ENCODE peak calls at places on chromosome 4, in four cellular contexts. A is K562, R is HepG2, Z is HCT116. I is an unnamed sample. For H3K27me3, the result is how much of the 10 kb centered on the place peaks cover.

GRCh38 chr4:73245955-73246354 is 12.6 kb downstream of the ANKRD17 start:
- DNase-seq in A (peak), R (no peak), Z (no peak), I (no peak)

GRCh38 chr4:113784497-113785254 is 23.1 kb upstream of the CAMK2D start:
- DNase-seq in A (no peak), R (peak), Z (peak), I (no peak)

GRCh38 chr4:54099287-54099958 is 540 bp upstream of the GSX2 start:
- DNase-seq in A (no peak), R (no peak), Z (no peak), I (no peak)

GRCh38 chr4:74039065-74039763 is 725 bp upstream of the CXCL3 start:
- DNase-seq in A (peak), R (no peak), Z (no peak), I (peak)

GRCh38 chr4:112735474-112735951 is 98.6 kb downstream of the LARP7 start:
- DNase-seq in A (no peak), R (no peak), Z (no peak), I (no peak)

GRCh38 chr4:5711479-5712184 is 631 bp downstream of the EVC start:
- DNase-seq in A (no peak), R (peak), Z (no peak), I (no peak)

GRCh38 chr4:41006141-41006540 is 208.2 kb downstream of the APBB2 start:
- DNase-seq in A (no peak), R (no peak), Z (no peak), I (no peak)

GRCh38 chr4:73851293-73851692 is 1.8 kb upstream of the PF4V1 start:
- DNase-seq in A (no peak), R (no peak), Z (no peak), I (no peak)

GRCh38 chr4:61202638-61203495 is 2.7 kb downstream of the ADGRL3 start:
- DNase-seq in A (no peak), R (no peak), Z (no peak), I (peak)

GRCh38 chr4:132396636-132397035 is 752.5 kb upstream of the PCDH10 start:
- DNase-seq in A (no peak), R (no peak), Z (no peak), I (no peak)

GRCh38 chr4:170008376-170008775 is 17.8 kb downstream of the MFAP3L start:
- DNase-seq in A (no peak), R (no peak), Z (no peak), I (no peak)

GRCh38 chr4:40132816-40133215 is 64.0 kb upstream of the RHOH start:
- DNase-seq in A (no peak), R (no peak), Z (no peak), I (no peak)

GRCh38 chr4:37224832-37225231 is 19.7 kb upstream of the NWD2 start:
- DNase-seq in A (no peak), R (no peak), Z (no peak), I (no peak)

GRCh38 chr4:55625835-55626234 is 10.3 kb downstream of the NMU start:
- DNase-seq in A (no peak), R (no peak), Z (no peak), I (peak)

GRCh38 chr4:184279496-184280082 is 61.9 kb upstream of the ENPP6 start:
- DNase-seq in A (no peak), R (no peak), Z (no peak), I (no peak)

GRCh38 chr4:153634737-153635353 is 49.2 kb upstream of the TLR2 start:
- DNase-seq in A (peak), R (peak), Z (no peak), I (peak)

GRCh38 chr4:181525641-181526040 is 717.6 kb upstream of the TENM3 start:
- DNase-seq in A (no peak), R (no peak), Z (no peak), I (no peak)

GRCh38 chr4:158858410-158859189 is 89.8 kb downstream of the FNIP2 start:
- DNase-seq in A (no peak), R (peak), Z (no peak), I (no peak)

GRCh38 chr4:7034262-7035081 is 8.7 kb upstream of the TADA2B start:
- DNase-seq in A (no peak), R (peak), Z (no peak), I (no peak)

GRCh38 chr4:72525938-72526337 is 43.1 kb downstream of the ADAMTS3 start:
- DNase-seq in A (no peak), R (no peak), Z (no peak), I (no peak)

GRCh38 chr4:67533112-67533511 is 12.2 kb downstream of the CENPC start:
- DNase-seq in A (no peak), R (no peak), Z (no peak), I (no peak)

GRCh38 chr4:138310991-138311390 is 68.8 kb upstream of the SLC7A11 start:
- DNase-seq in A (no peak), R (no peak), Z (no peak), I (no peak)

GRCh38 chr4:22999419-22999818 is 306.7 kb downstream of the GBA3 start:
- DNase-seq in A (no peak), R (peak), Z (no peak), I (no peak)

GRCh38 chr4:58510652-58511051 is 1400.5 kb upstream of the IGFBP7 start:
- DNase-seq in A (no peak), R (no peak), Z (no peak), I (no peak)

GRCh38 chr4:25801594-25801993 is 61.2 kb downstream of the SEL1L3 start:
- DNase-seq in A (no peak), R (no peak), Z (no peak), I (no peak)
- H3K27me3 ChIP-seq in A (under half), R (under half), Z (under half), I (under half)

GRCh38 chr4:84493092-84493850 is 5.8 kb downstream of the NKX6-1 start:
- DNase-seq in A (no peak), R (no peak), Z (no peak), I (peak)
- TF ChIP-seq ELF1 in A (no peak), R (no peak), Z (no peak), I (no peak)

GRCh38 chr4:186685744-186686143 is 37.9 kb downstream of the FAT1 start:
- DNase-seq in A (no peak), R (peak), Z (peak), I (no peak)

GRCh38 chr4:186687263-186687662 is 36.4 kb downstream of the FAT1 start:
- DNase-seq in A (no peak), R (no peak), Z (no peak), I (no peak)

GRCh38 chr4:186684220-186684619 is 39.4 kb downstream of the FAT1 start:
- DNase-seq in A (no peak), R (no peak), Z (no peak), I (no peak)

GRCh38 chr4:186688150-186688943 is 35.3 kb downstream of the FAT1 start:
- DNase-seq in A (no peak), R (peak), Z (no peak), I (no peak)

DNA sequence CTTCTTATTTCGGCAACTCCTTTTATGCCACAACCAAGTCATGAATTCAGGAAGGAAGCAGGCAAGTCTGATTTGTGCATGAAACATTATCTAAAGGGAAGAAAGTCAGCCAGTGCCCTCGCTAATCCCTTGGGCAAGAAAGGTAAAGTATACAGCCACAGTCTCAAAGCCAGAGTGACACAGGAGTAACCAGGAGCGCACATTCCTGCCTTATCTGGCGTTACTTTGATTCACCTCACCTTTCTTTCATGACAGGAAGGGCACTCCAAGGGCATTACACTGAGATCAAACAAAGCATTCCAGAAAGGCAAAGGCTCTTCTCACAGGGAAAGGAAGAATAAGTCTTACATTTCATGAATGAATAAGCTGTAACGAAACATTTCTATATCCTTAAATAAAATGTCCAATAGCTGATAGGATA is 38.8 kb downstream of the FAT1 start:
- DNase-seq in A (no peak), R (peak), Z (no peak), I (no peak)
- H3K27me3 ChIP-seq in A (under half), R (under half), Z (under half), I (under half)

GRCh38 chr4:10182446-10183424 is 66.1 kb upstream of the WDR1 start:
- DNase-seq in A (peak), R (no peak), Z (no peak), I (no peak)
- TF ChIP-seq ELF1 in A (no peak), R (no peak), Z (no peak), I (no peak)

DNA sequence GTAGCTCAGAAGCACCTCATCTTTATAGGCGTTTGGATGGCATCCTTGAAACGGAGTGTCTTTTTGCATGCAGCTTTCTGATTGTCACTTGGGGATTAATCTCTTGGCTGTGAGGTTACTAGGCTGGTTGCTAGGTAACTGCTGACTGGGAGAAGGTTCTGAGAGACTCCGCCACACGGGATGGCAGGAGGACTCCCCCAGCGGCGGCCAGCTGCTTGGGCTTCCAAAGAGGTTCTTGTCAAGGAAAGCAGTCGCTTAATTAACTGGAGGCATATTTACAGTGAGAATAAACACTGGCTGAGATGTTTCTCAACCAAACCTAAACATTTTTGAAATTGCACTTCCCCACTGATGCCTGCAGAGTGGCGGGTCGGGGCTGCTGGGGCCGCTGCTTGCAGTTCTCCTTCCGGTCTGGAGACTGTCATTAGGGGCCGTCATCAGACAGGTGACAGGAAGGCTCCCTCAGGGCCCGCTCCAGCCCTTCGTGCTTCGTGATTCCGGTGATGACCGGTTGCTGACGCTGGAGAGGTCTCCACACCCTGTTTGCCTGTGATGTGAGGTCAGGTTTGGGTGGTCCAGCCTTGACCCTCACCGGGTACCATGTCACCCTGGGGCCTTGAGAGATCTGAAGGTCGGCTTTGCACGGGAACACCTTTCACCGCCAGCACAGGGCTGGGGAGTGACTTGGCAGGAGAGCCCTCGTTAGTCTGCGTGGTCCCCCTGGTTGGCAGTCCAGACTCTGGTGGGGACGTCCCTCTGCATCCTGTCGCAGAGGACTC is 9.1 kb downstream of the NSG1 start:
- DNase-seq in A (peak), R (peak), Z (no peak), I (peak)
- H3K27me3 ChIP-seq in A (under half), R (under half), Z (under half), I (under half)

GRCh38 chr4:38837849-38838248 is 18.8 kb downstream of the TLR6 start:
- DNase-seq in A (no peak), R (no peak), Z (no peak), I (no peak)
- TF ChIP-seq ELF1 in A (no peak), R (no peak), Z (no peak), I (no peak)

DNA sequence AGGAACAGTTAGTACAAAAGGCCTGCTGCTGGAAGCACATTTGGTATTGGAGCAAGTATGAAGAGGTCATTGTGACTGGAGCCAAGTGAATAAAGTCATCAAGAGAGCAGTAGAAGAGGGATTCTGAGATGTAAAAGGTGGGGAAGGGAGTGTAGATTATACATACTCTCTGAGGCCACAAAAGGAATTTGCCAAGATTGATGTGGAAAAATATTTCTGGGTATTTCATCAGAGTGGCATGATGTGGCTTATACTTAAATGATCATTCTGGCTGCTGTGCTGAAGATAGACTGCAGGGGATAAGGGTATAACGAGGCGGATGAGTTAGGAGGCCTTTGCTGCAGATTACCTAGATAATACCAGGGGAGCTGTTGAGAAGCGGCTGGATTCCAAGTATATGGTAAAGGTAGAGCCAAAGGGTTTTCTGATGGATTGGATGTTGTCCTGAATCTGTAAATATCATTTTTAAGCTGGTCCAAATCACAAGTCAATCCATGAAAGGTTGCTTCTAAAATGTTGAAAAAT is 231.8 kb upstream of the AGA start:
- DNase-seq in A (no peak), R (no peak), Z (peak), I (no peak)
- H3K27me3 ChIP-seq in A (under half), R (under half), Z (under half), I (under half)

DNA sequence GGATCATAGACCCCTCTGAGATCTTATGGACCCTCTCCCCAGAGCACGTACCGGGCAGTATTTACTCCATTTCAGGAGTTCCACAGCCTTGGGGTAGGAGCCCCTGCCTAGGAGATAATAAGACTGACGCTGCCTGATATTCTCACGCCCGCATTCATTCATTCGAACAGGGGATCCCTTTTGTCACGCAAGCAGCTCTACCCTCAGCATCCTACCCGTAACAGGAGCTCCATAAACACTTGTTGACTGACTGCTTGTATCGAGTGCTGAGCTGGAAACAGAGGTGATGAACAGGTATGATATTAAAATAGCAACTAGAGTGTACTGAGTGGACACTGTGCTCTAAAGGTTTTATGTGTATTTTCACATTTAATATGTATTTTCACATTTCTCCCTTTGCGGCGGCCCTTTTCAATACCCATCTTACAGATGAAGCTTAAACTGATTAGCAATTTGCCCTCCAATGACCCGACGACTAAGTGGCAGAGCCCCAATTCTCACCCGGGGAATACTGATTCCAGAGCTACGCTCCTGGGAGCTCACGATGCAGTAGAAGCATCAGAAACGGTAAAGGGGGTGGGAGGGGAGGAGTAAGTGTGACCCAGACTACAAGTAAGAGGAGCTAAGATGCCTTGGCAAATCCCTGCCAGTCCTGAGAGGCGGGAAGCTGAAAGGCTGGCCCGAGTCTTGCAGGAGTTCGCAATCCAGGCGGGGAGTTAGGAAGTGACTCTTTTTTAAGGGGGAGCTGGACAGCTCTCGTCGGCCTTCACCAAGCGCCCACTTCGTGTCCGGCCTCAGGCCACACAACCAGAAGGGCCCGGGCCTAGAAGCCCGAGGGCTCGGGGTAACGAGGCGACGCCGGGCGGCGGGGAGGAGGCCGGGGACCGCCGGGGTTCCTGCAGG is 747 bp downstream of the RAB28 start:
- DNase-seq in A (peak), R (peak), Z (peak), I (peak)
- TF ChIP-seq ELF1 in A (no peak), R (no peak), Z (no peak), I (no peak)

GRCh38 chr4:3267576-3268394 is 18.8 kb downstream of the MSANTD1 start:
- DNase-seq in A (no peak), R (no peak), Z (no peak), I (no peak)
- H3K27me3 ChIP-seq in A (under half), R (under half), Z (under half), I (under half)

I was measured in SK-N-SH.